ENCODE peak calls at places on chromosomes 3 and 15, in ten cellular contexts. U is RWPE1, Q is ascending aorta, D is coronary artery, T is Calu3, Z is endothelial cell, H is astrocyte of the spinal cord, L is breast epithelium, B is tibial artery, R is lower leg skin. C is an unnamed sample.

GRCh38 chr15:49215768-49216739 is 46.0 kb downstream of the GALK2 start:
- DNase-seq in U (no peak), Q (no peak), D (no peak), T (peak; percentile 68), Z (no peak), H (no peak), L (no peak), B (no peak), R (no peak), C (peak; percentile 17)

GRCh38 chr15:84600687-84601554 is at the start of gene ZSCAN2:
- DNase-seq in U (peak; percentile 97), Q (peak; percentile 90), D (peak; percentile 98), T (peak; percentile 99), Z (peak; percentile 97), H (peak; percentile 95), L (peak; percentile 95), B (peak; percentile 96), R (peak; percentile 99), C (peak; percentile 95)

GRCh38 chr15:90004671-90005070 is 3.5 kb downstream of the ZNF710 start:
- DNase-seq in U (peak; percentile 93), Q (no peak), D (no peak), T (no peak), Z (no peak), H (peak; percentile 89), L (no peak), B (peak; percentile 58), R (peak; percentile 87), C (no peak)

GRCh38 chr3:122403489-122403888 is 12.4 kb downstream of the WDR5B start:
- DNase-seq in U (no peak), Q (no peak), D (no peak), T (no peak), Z (no peak), H (peak; percentile 73), L (no peak), B (no peak), R (no peak), C (no peak)

GRCh38 chr15:77654975-77655374 is 22.3 kb upstream of the LINGO1 start:
- DNase-seq in U (no peak), Q (no peak), D (no peak), T (peak; percentile 58), Z (peak; percentile 34), H (no peak), L (no peak), B (no peak), R (no peak), C (no peak)

GRCh38 chr3:40366203-40367162 is 20.5 kb upstream of the ENTPD3 start:
- DNase-seq in U (no peak), Q (no peak), D (no peak), T (no peak), Z (no peak), H (peak; percentile 14), L (no peak), B (no peak), R (no peak), C (no peak)

GRCh38 chr3:133476971-133477375 is 77.1 kb downstream of the BFSP2 start:
- DNase-seq in U (no peak), Q (no peak), D (no peak), T (no peak), Z (no peak), H (no peak), L (no peak), B (no peak), R (no peak), C (no peak)

GRCh38 chr3:107633327-107634141 is 110.8 kb downstream of the BBX start:
- DNase-seq in U (no peak), Q (no peak), D (no peak), T (no peak), Z (no peak), H (no peak), L (no peak), B (no peak), R (no peak), C (peak; percentile 44)

GRCh38 chr3:100216713-100217112 is 44.1 kb upstream of the TBC1D23 start:
- DNase-seq in U (no peak), Q (no peak), D (no peak), T (no peak), Z (no peak), H (peak; percentile 49), L (no peak), B (no peak), R (no peak), C (no peak)

GRCh38 chr3:173553635-173554280 is 156.2 kb downstream of the NLGN1 start:
- DNase-seq in U (peak; percentile 8), Q (no peak), D (no peak), T (peak; percentile 31), Z (peak; percentile 14), H (peak; percentile 57), L (no peak), B (no peak), R (no peak), C (no peak)

GRCh38 chr15:99552111-99552510 is 13.7 kb upstream of the MEF2A start:
- DNase-seq in U (no peak), Q (no peak), D (no peak), T (no peak), Z (no peak), H (no peak), L (no peak), B (no peak), R (no peak), C (no peak)

GRCh38 chr15:91021516-91022074 is 799 bp downstream of the VPS33B start:
- DNase-seq in U (peak; percentile 30), Q (no peak), D (no peak), T (no peak), Z (no peak), H (peak; percentile 22), L (no peak), B (no peak), R (no peak), C (no peak)

GRCh38 chr15:63188247-63188936 is 1.0 kb upstream of the RAB8B start:
- DNase-seq in U (no peak), Q (no peak), D (no peak), T (no peak), Z (no peak), H (peak; percentile 19), L (no peak), B (no peak), R (no peak), C (peak; percentile 37)

GRCh38 chr3:77815467-77815866 is 775.6 kb downstream of the ROBO2 start:
- DNase-seq in U (no peak), Q (no peak), D (no peak), T (peak; percentile 45), Z (peak; percentile 33), H (no peak), L (no peak), B (no peak), R (no peak), C (no peak)
- TF ChIP-seq CTCF in U (no peak), Q (no peak), D (no peak), T (peak; percentile 41), Z (peak; percentile 18), H (peak; percentile 21), L (no peak), B (no peak), R (no peak), C (no peak)

GRCh38 chr15:31260646-31261265 is 65.9 kb upstream of the KLF13 start:
- DNase-seq in U (no peak), Q (no peak), D (peak; percentile 38), T (no peak), Z (no peak), H (no peak), L (no peak), B (peak; percentile 5), R (peak; percentile 61), C (no peak)

GRCh38 chr15:31259562-31260252 is 66.9 kb upstream of the KLF13 start:
- DNase-seq in U (no peak), Q (no peak), D (no peak), T (no peak), Z (no peak), H (no peak), L (no peak), B (no peak), R (no peak), C (no peak)

GRCh38 chr15:31262901-31263671 is 63.5 kb upstream of the KLF13 start:
- DNase-seq in U (peak; percentile 56), Q (no peak), D (peak; percentile 72), T (no peak), Z (no peak), H (no peak), L (no peak), B (peak; percentile 49), R (peak; percentile 84), C (peak; percentile 76)

GRCh38 chr15:31262143-31262530 is 64.5 kb upstream of the KLF13 start:
- DNase-seq in U (no peak), Q (no peak), D (peak; percentile 57), T (no peak), Z (no peak), H (no peak), L (no peak), B (peak; percentile 15), R (no peak), C (no peak)

GRCh38 chr15:31261266-31262142 is 65.1 kb upstream of the KLF13 start:
- DNase-seq in U (no peak), Q (no peak), D (peak; percentile 62), T (no peak), Z (no peak), H (no peak), L (no peak), B (peak; percentile 13), R (peak; percentile 77), C (no peak)
- TF ChIP-seq CTCF in U (no peak), Q (no peak), D (no peak), T (no peak), Z (no peak), H (no peak), L (no peak), B (no peak), R (no peak), C (no peak)

DNA sequence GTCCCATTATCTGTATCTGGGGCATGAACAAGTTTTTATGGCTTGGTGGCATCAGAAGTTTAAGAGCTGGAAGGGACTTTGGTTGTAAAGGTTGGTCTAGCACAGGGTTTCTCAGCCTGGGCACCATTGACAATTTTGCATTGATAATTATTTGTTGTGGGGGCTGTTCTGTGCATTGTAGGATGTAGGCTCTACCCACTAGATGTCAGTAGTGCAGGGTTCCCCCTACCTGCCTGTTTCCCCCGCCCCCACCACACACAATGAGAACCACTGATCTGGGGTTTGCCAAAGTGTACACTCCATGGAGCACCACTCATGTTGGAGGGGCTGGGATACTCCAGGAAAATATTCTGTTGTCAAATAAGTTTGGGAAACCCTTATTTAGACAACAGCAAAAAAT is 42.7 kb downstream of the PLCL2 start:
- DNase-seq in U (no peak), Q (no peak), D (no peak), T (no peak), Z (no peak), H (no peak), L (no peak), B (no peak), R (no peak), C (peak; percentile 18)
- TF ChIP-seq CTCF in U (no peak), Q (no peak), D (no peak), T (no peak), Z (no peak), H (no peak), L (no peak), B (no peak), R (no peak), C (peak; percentile 64)

DNA sequence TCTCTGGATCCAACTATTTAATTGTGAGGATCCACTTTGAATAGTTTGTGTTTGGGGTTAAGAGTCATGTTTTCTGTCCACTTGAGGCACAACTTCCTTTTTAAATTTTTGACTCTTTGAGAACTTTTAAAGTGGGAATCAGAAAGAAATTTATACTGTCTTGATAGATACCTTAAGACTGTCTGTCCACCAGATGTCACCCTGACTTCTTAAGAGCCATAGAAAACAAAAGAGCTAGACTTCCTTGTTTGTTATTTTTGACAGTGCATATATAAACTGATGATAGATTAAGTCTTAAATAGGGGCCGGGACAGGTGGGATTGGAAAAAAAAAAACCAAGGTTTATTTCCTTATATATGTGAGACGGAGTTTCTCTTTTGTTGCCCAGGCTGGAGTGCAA is 52.1 kb upstream of the WDR72 start:
- DNase-seq in U (no peak), Q (no peak), D (no peak), T (no peak), Z (no peak), H (no peak), L (no peak), B (no peak), R (no peak), C (no peak)
- TF ChIP-seq CTCF in U (no peak), Q (no peak), D (no peak), T (no peak), Z (no peak), H (no peak), L (no peak), B (peak; percentile 10), R (no peak), C (no peak)